ENCODE peak calls at places on chromosomes 12 and 14, in six cellular contexts. F is HepG2, L is H1, O is A549, C is HCT116, D is K562. J is an unnamed sample.
A peak's percentile ranks its signal among the peaks of the same experiment; 100 is the strongest.

GRCh38 chr14:104316723-104317499 is 178.5 kb downstream of the KIF26A start:
- DNase-seq in L (no peak), O (no peak), C (no peak), D (no peak), F (no peak), J (no peak)

GRCh38 chr12:20369164-20370000 is 1.0 kb downstream of the PDE3A start:
- DNase-seq in F (no peak), D (no peak), O (peak; percentile 75), C (no peak), L (peak; percentile 5), J (peak; percentile 85)

GRCh38 chr14:22472935-22473854 is 115.8 kb downstream of the DAD1 start:
- DNase-seq in F (peak; percentile 56), L (no peak), D (peak; percentile 12), O (peak; percentile 56), C (peak; percentile 34), J (peak; percentile 90)

GRCh38 chr12:95738024-95738611 is 52.4 kb downstream of the NTN4 start:
- DNase-seq in D (no peak), C (no peak), O (no peak), F (peak; percentile 84), L (no peak), J (no peak)

GRCh38 chr12:56086096-56086495 is 6.1 kb downstream of the ERBB3 start:
- DNase-seq in L (no peak), F (no peak), C (no peak), O (no peak), D (no peak), J (no peak)

GRCh38 chr14:68757618-68758081 is 35.2 kb downstream of the ZFP36L1 start:
- DNase-seq in F (peak; percentile 39), C (no peak), L (no peak), O (no peak), D (peak; percentile 37), J (peak; percentile 95)

GRCh38 chr12:1884651-1885050 is 33.8 kb downstream of the CACNA2D4 start:
- DNase-seq in C (no peak), L (no peak), F (no peak), D (no peak), O (no peak), J (no peak)

GRCh38 chr12:47705239-47705570 is 625 bp downstream of the RPAP3 start:
- DNase-seq in O (no peak), F (no peak), L (no peak), D (no peak), C (no peak), J (no peak)

GRCh38 chr12:77239617-77240016 is 174.2 kb upstream of the E2F7 start:
- DNase-seq in D (no peak), O (no peak), L (no peak), C (no peak), F (no peak), J (no peak)

GRCh38 chr14:69980457-69981414 is 101.5 kb downstream of the SMOC1 start:
- DNase-seq in D (no peak), O (no peak), L (no peak), C (peak; percentile 15), F (no peak), J (no peak)

GRCh38 chr14:73996731-73997107 is 22.4 kb downstream of the ENTPD5 start:
- DNase-seq in L (no peak), F (peak; percentile 73), C (no peak), D (no peak), O (no peak), J (no peak)

GRCh38 chr12:3117628-3118027 is 40.4 kb downstream of the TSPAN9 start:
- DNase-seq in F (no peak), D (no peak), O (no peak), L (no peak), C (no peak), J (no peak)

GRCh38 chr12:13472690-13473089 is 276.2 kb downstream of the EMP1 start:
- DNase-seq in L (no peak), O (no peak), F (no peak), D (no peak), C (no peak), J (peak; percentile 4)

GRCh38 chr12:21940972-21941521 is at the start of gene ABCC9:
- DNase-seq in F (no peak), C (no peak), D (peak; percentile 4), O (no peak), L (no peak), J (no peak)

GRCh38 chr14:64178814-64179213 is 115.4 kb downstream of the ESR2 start:
- DNase-seq in L (no peak), O (no peak), D (no peak), C (no peak), F (no peak), J (no peak)

GRCh38 chr12:6276247-6276887 is 34.1 kb upstream of the PLEKHG6 start:
- DNase-seq in F (no peak), L (no peak), O (no peak), D (no peak), C (no peak), J (no peak)

GRCh38 chr12:131604859-131605258 is 106.0 kb upstream of the SFSWAP start:
- DNase-seq in L (no peak), F (no peak), O (no peak), D (no peak), C (no peak), J (no peak)

GRCh38 chr12:110733089-110733715 is 9.5 kb downstream of the PPP1CC start:
- DNase-seq in O (no peak), L (no peak), D (no peak), C (no peak), F (no peak), J (no peak)

GRCh38 chr12:18224745-18225144 is 36.6 kb upstream of the PIK3C2G start:
- DNase-seq in F (peak; percentile 21), L (peak; percentile 10), D (no peak), O (peak; percentile 36), C (peak; percentile 26), J (peak; percentile 39)

GRCh38 chr12:132213359-132214160 is 69.3 kb downstream of the NOC4L start:
- DNase-seq in C (no peak), F (no peak), O (no peak), L (no peak), D (no peak), J (no peak)

GRCh38 chr14:56979961-56980360 is 169.7 kb upstream of the OTX2 start:
- DNase-seq in O (no peak), L (no peak), D (no peak), C (no peak), F (no peak), J (peak; percentile 1)

GRCh38 chr14:21267886-21268611 is 1.2 kb downstream of the HNRNPC start:
- DNase-seq in D (no peak), C (no peak), O (no peak), L (no peak), F (no peak), J (no peak)

GRCh38 chr14:92971601-92972180 is 48.7 kb downstream of the CHGA start:
- DNase-seq in L (no peak), F (no peak), O (no peak), D (no peak), C (no peak), J (no peak)

GRCh38 chr12:42129595-42130204 is 15.0 kb downstream of the GXYLT1 start:
- DNase-seq in F (peak; percentile 63), C (peak; percentile 61), D (no peak), O (peak; percentile 78), L (no peak), J (peak; percentile 68)

GRCh38 chr12:21989819-21990412 is 48.7 kb upstream of the ABCC9 start:
- DNase-seq in F (peak; percentile 1), O (peak; percentile 39), L (no peak), D (no peak), C (peak; percentile 13), J (peak; percentile 51)

GRCh38 chr12:114681149-114681849 is 2.7 kb downstream of the TBX3 start:
- DNase-seq in C (no peak), D (no peak), O (no peak), L (no peak), F (no peak), J (peak; percentile 25)

GRCh38 chr12:114682920-114683708 is 861 bp downstream of the TBX3 start:
- DNase-seq in O (peak; percentile 50), D (no peak), F (no peak), C (no peak), L (no peak), J (peak; percentile 20)

GRCh38 chr12:114683709-114684097 is 272 bp downstream of the TBX3 start:
- DNase-seq in L (no peak), D (no peak), C (no peak), O (no peak), F (no peak), J (no peak)

GRCh38 chr12:114680498-114681148 is 3.4 kb downstream of the TBX3 start:
- DNase-seq in L (no peak), D (no peak), C (no peak), O (no peak), F (no peak), J (no peak)

DNA sequence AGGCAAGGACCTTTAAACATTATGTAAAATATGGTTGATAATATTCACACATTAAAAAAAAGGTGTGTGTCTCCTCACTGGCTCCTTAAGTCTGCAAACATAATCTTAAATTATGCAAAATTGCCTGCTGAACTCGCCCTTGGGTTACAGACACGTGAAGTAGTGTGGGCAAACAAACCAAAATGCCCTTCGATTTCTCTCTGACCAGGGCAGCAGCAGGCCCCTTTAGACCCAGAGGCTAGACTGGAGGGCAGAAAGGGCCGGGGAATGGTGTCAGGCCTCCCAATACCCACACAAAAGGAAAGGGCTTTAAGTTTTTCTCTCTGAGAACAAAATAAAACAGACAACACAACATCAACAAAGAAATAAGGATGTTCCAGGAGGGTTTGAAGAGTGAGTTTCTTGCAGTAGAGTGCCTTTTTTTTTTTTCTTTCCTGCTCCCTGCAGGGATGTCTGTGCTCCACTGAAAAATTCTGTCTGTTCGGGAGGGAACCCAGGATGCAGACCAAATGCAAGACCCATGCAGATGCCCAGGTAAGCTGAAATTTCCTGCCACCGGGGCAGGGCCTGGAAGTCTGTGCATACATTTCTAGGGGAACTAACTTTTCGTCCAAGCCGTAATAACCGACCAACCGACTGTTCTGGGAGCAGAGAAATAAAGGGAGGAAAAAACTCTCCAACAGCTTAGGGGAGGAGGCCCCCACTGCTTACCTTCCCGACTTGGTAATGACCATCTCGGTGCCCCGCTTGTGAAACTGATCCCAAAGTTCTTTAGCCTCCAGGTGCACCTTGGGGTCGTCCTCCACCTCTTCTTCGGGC is 1.7 kb downstream of the TBX3 start:
- DNase-seq in C (no peak), O (no peak), D (no peak), L (no peak), F (no peak), J (no peak)
- TF ChIP-seq POLR2A in C (no peak), O (no peak), D (no peak), L (no peak), F (no peak), J (no peak)

GRCh38 chr14:25090716-25091454 is 40.9 kb upstream of the STXBP6 start:
- DNase-seq in L (no peak), D (no peak), O (peak; percentile 13), C (no peak), F (no peak), J (no peak)
- TF ChIP-seq MAX in L (no peak), D (no peak), O (no peak), C (no peak), F (no peak), J (no peak)

GRCh38 chr14:29069228-29069627 is 302.6 kb downstream of the FOXG1 start:
- DNase-seq in D (no peak), L (no peak), C (no peak), O (no peak), F (no peak), J (no peak)
- TF ChIP-seq POLR2A in D (no peak), L (no peak), C (no peak), O (no peak), F (no peak), J (no peak)

GRCh38 chr12:65631621-65632111 is 192.6 kb upstream of the HMGA2 start:
- DNase-seq in O (peak; percentile 95), L (no peak), D (no peak), C (peak; percentile 97), F (peak; percentile 91), J (no peak)
- TF ChIP-seq MAX in O (peak; percentile 90), L (no peak), D (no peak), C (peak; percentile 92), F (no peak), J (no peak)

GRCh38 chr12:46378530-46378929 is 6.0 kb upstream of the SLC38A2 start:
- DNase-seq in D (no peak), C (no peak), L (no peak), F (no peak), O (no peak), J (no peak)
- TF ChIP-seq POLR2A in D (no peak), C (no peak), L (no peak), F (no peak), O (no peak), J (no peak)